ENCODE peak calls at places on chromosomes 6 and 20, in nine cellular contexts. One of them, this sample, is unnamed.
A peak's percentile ranks its signal among the peaks of the same experiment; 100 is the strongest.

GRCh38 chr6:138465007-138465645 is 34.2 kb downstream of the NHSL1 start:
- DNase-seq in stimulated activated CD4-positive, alpha-beta T cell treated with anti-CD3 and anti-CD28 coated beads, Interleukin-1b, Interleukin-23, amount 100 ng/mL, for 1 hour: no peak
- DNase-seq in B cell: no peak
- DNase-seq in RWPE2: peak; percentile 79
- DNase-seq in Ammon's horn: no peak
- DNase-seq in germinal center: no peak
- DNase-seq in left colon: no peak
- DNase-seq in DMS153: no peak
- DNase-seq in kidney tubule cell: peak; percentile 98
- DNase-seq in this sample: peak; percentile 57

GRCh38 chr20:49581482-49581881 is 13.5 kb upstream of the PTGIS start:
- DNase-seq in Ammon's horn: no peak
- DNase-seq in stimulated activated CD4-positive, alpha-beta T cell treated with anti-CD3 and anti-CD28 coated beads, Interleukin-1b, Interleukin-23, amount 100 ng/mL, for 1 hour: no peak
- DNase-seq in germinal center: no peak
- DNase-seq in left colon: no peak
- DNase-seq in DMS153: no peak
- DNase-seq in RWPE2: no peak
- DNase-seq in kidney tubule cell: no peak
- DNase-seq in B cell: no peak
- DNase-seq in this sample: no peak

GRCh38 chr6:17165383-17165782 is 63.5 kb downstream of the STMND1 start:
- DNase-seq in stimulated activated CD4-positive, alpha-beta T cell treated with anti-CD3 and anti-CD28 coated beads, Interleukin-1b, Interleukin-23, amount 100 ng/mL, for 1 hour: no peak
- DNase-seq in kidney tubule cell: no peak
- DNase-seq in germinal center: no peak
- DNase-seq in Ammon's horn: peak; percentile 3
- DNase-seq in RWPE2: no peak
- DNase-seq in left colon: no peak
- DNase-seq in DMS153: no peak
- DNase-seq in B cell: no peak
- DNase-seq in this sample: peak; percentile 4

GRCh38 chr6:170522565-170523183 is 30.4 kb downstream of the PSMB1 start:
- DNase-seq in B cell: no peak
- DNase-seq in germinal center: no peak
- DNase-seq in stimulated activated CD4-positive, alpha-beta T cell treated with anti-CD3 and anti-CD28 coated beads, Interleukin-1b, Interleukin-23, amount 100 ng/mL, for 1 hour: no peak
- DNase-seq in Ammon's horn: no peak
- DNase-seq in kidney tubule cell: peak; percentile 14
- DNase-seq in RWPE2: no peak
- DNase-seq in left colon: no peak
- DNase-seq in DMS153: no peak
- DNase-seq in this sample: no peak

GRCh38 chr20:31923388-31924271 is 28.2 kb downstream of the PDRG1 start:
- DNase-seq in germinal center: peak; percentile 20
- DNase-seq in B cell: no peak
- DNase-seq in stimulated activated CD4-positive, alpha-beta T cell treated with anti-CD3 and anti-CD28 coated beads, Interleukin-1b, Interleukin-23, amount 100 ng/mL, for 1 hour: no peak
- DNase-seq in kidney tubule cell: no peak
- DNase-seq in Ammon's horn: no peak
- DNase-seq in left colon: no peak
- DNase-seq in DMS153: no peak
- DNase-seq in RWPE2: peak; percentile 76
- DNase-seq in this sample: no peak

GRCh38 chr6:100446922-100447899 is 17.5 kb downstream of the SIM1 start:
- DNase-seq in kidney tubule cell: no peak
- DNase-seq in RWPE2: no peak
- DNase-seq in stimulated activated CD4-positive, alpha-beta T cell treated with anti-CD3 and anti-CD28 coated beads, Interleukin-1b, Interleukin-23, amount 100 ng/mL, for 1 hour: no peak
- DNase-seq in DMS153: no peak
- DNase-seq in germinal center: no peak
- DNase-seq in B cell: no peak
- DNase-seq in Ammon's horn: no peak
- DNase-seq in left colon: no peak
- DNase-seq in this sample: no peak

GRCh38 chr6:15387118-15387517 is 141.2 kb downstream of the JARID2 start:
- DNase-seq in left colon: no peak
- DNase-seq in Ammon's horn: no peak
- DNase-seq in kidney tubule cell: peak; percentile 22
- DNase-seq in DMS153: no peak
- DNase-seq in germinal center: no peak
- DNase-seq in RWPE2: no peak
- DNase-seq in B cell: no peak
- DNase-seq in stimulated activated CD4-positive, alpha-beta T cell treated with anti-CD3 and anti-CD28 coated beads, Interleukin-1b, Interleukin-23, amount 100 ng/mL, for 1 hour: no peak
- DNase-seq in this sample: no peak

GRCh38 chr6:111524735-111525134 is 41.7 kb upstream of the REV3L start:
- DNase-seq in stimulated activated CD4-positive, alpha-beta T cell treated with anti-CD3 and anti-CD28 coated beads, Interleukin-1b, Interleukin-23, amount 100 ng/mL, for 1 hour: no peak
- DNase-seq in germinal center: no peak
- DNase-seq in left colon: no peak
- DNase-seq in DMS153: no peak
- DNase-seq in kidney tubule cell: no peak
- DNase-seq in Ammon's horn: no peak
- DNase-seq in B cell: no peak
- DNase-seq in RWPE2: no peak
- DNase-seq in this sample: no peak

GRCh38 chr6:36618366-36619355 is 24.5 kb downstream of the SRSF3 start:
- DNase-seq in Ammon's horn: no peak
- DNase-seq in left colon: peak; percentile 3
- DNase-seq in B cell: no peak
- DNase-seq in DMS153: no peak
- DNase-seq in germinal center: no peak
- DNase-seq in stimulated activated CD4-positive, alpha-beta T cell treated with anti-CD3 and anti-CD28 coated beads, Interleukin-1b, Interleukin-23, amount 100 ng/mL, for 1 hour: no peak
- DNase-seq in RWPE2: no peak
- DNase-seq in kidney tubule cell: no peak
- DNase-seq in this sample: no peak

GRCh38 chr20:50438986-50439407 is 71.2 kb upstream of the PTPN1 start:
- DNase-seq in germinal center: no peak
- DNase-seq in DMS153: no peak
- DNase-seq in B cell: no peak
- DNase-seq in stimulated activated CD4-positive, alpha-beta T cell treated with anti-CD3 and anti-CD28 coated beads, Interleukin-1b, Interleukin-23, amount 100 ng/mL, for 1 hour: no peak
- DNase-seq in RWPE2: peak; percentile 100
- DNase-seq in Ammon's horn: no peak
- DNase-seq in kidney tubule cell: peak; percentile 97
- DNase-seq in left colon: no peak
- DNase-seq in this sample: no peak

GRCh38 chr6:73231986-73232391 is 6.7 kb upstream of the KHDC1L start:
- DNase-seq in left colon: no peak
- DNase-seq in Ammon's horn: no peak
- DNase-seq in RWPE2: no peak
- DNase-seq in germinal center: no peak
- DNase-seq in B cell: no peak
- DNase-seq in stimulated activated CD4-positive, alpha-beta T cell treated with anti-CD3 and anti-CD28 coated beads, Interleukin-1b, Interleukin-23, amount 100 ng/mL, for 1 hour: no peak
- DNase-seq in kidney tubule cell: no peak
- DNase-seq in DMS153: no peak
- DNase-seq in this sample: no peak

GRCh38 chr6:108914235-108915022 is 66.2 kb downstream of the ARMC2 start:
- DNase-seq in B cell: peak; percentile 16
- DNase-seq in RWPE2: no peak
- DNase-seq in DMS153: no peak
- DNase-seq in germinal center: peak; percentile 49
- DNase-seq in left colon: no peak
- DNase-seq in kidney tubule cell: peak; percentile 18
- DNase-seq in stimulated activated CD4-positive, alpha-beta T cell treated with anti-CD3 and anti-CD28 coated beads, Interleukin-1b, Interleukin-23, amount 100 ng/mL, for 1 hour: peak; percentile 4
- DNase-seq in Ammon's horn: no peak
- DNase-seq in this sample: no peak

GRCh38 chr20:20864346-20865096 is 152.1 kb upstream of the RALGAPA2 start:
- DNase-seq in Ammon's horn: peak; percentile 54
- DNase-seq in left colon: no peak
- DNase-seq in germinal center: no peak
- DNase-seq in kidney tubule cell: peak; percentile 39
- DNase-seq in DMS153: peak; percentile 78
- DNase-seq in stimulated activated CD4-positive, alpha-beta T cell treated with anti-CD3 and anti-CD28 coated beads, Interleukin-1b, Interleukin-23, amount 100 ng/mL, for 1 hour: no peak
- DNase-seq in B cell: no peak
- DNase-seq in RWPE2: no peak
- DNase-seq in this sample: no peak

GRCh38 chr20:10481671-10482070 is 46.6 kb downstream of the SLX4IP start:
- DNase-seq in RWPE2: no peak
- DNase-seq in left colon: no peak
- DNase-seq in DMS153: no peak
- DNase-seq in Ammon's horn: no peak
- DNase-seq in kidney tubule cell: no peak
- DNase-seq in B cell: no peak
- DNase-seq in germinal center: no peak
- DNase-seq in stimulated activated CD4-positive, alpha-beta T cell treated with anti-CD3 and anti-CD28 coated beads, Interleukin-1b, Interleukin-23, amount 100 ng/mL, for 1 hour: no peak
- DNase-seq in this sample: no peak

This sample was measured in AG09319.